ENCODE peak calls at places on chromosomes 1 and 21, in six cellular contexts. One of them, this sample, is unnamed.

GRCh38 chr1:36446261-36446660 is 4.0 kb downstream of the OSCP1 start:
- DNase-seq in M059J: no peak
- DNase-seq in GM23248: no peak
- DNase-seq in activated T-cell treated with anti-CD3 and anti-CD28 coated beads for 24 hours: no peak
- DNase-seq in CD8-positive, alpha-beta memory T cell: no peak
- DNase-seq in amygdala: no peak
- DNase-seq in this sample: no peak

GRCh38 chr1:246597340-246597739 is 31.1 kb downstream of the CNST start:
- DNase-seq in activated T-cell treated with anti-CD3 and anti-CD28 coated beads for 24 hours: no peak
- DNase-seq in GM23248: peak; percentile 96
- DNase-seq in amygdala: no peak
- DNase-seq in CD8-positive, alpha-beta memory T cell: no peak
- DNase-seq in M059J: peak; percentile 82
- DNase-seq in this sample: peak; percentile 47

GRCh38 chr1:214634267-214634666 is 31.3 kb downstream of the CENPF start:
- DNase-seq in amygdala: no peak
- DNase-seq in M059J: no peak
- DNase-seq in CD8-positive, alpha-beta memory T cell: no peak
- DNase-seq in GM23248: no peak
- DNase-seq in activated T-cell treated with anti-CD3 and anti-CD28 coated beads for 24 hours: no peak
- DNase-seq in this sample: no peak

GRCh38 chr1:247281001-247281574 is 25.2 kb downstream of the VN1R5 start:
- DNase-seq in CD8-positive, alpha-beta memory T cell: no peak
- DNase-seq in activated T-cell treated with anti-CD3 and anti-CD28 coated beads for 24 hours: no peak
- DNase-seq in GM23248: peak; percentile 15
- DNase-seq in M059J: peak; percentile 50
- DNase-seq in amygdala: no peak
- DNase-seq in this sample: no peak

GRCh38 chr1:97759078-97759477 is 161.8 kb downstream of the DPYD start:
- DNase-seq in CD8-positive, alpha-beta memory T cell: no peak
- DNase-seq in activated T-cell treated with anti-CD3 and anti-CD28 coated beads for 24 hours: no peak
- DNase-seq in amygdala: no peak
- DNase-seq in GM23248: peak; percentile 32
- DNase-seq in M059J: no peak
- DNase-seq in this sample: no peak

GRCh38 chr1:39508857-39509305 is 17.4 kb downstream of the BMP8A start:
- DNase-seq in amygdala: no peak
- DNase-seq in GM23248: no peak
- DNase-seq in CD8-positive, alpha-beta memory T cell: no peak
- DNase-seq in M059J: peak; percentile 83
- DNase-seq in activated T-cell treated with anti-CD3 and anti-CD28 coated beads for 24 hours: no peak
- DNase-seq in this sample: peak; percentile 45

GRCh38 chr1:18109058-18109755 is 1.6 kb downstream of the IGSF21 start:
- DNase-seq in GM23248: peak; percentile 24
- DNase-seq in CD8-positive, alpha-beta memory T cell: no peak
- DNase-seq in amygdala: no peak
- DNase-seq in M059J: peak; percentile 24
- DNase-seq in activated T-cell treated with anti-CD3 and anti-CD28 coated beads for 24 hours: no peak
- DNase-seq in this sample: no peak

GRCh38 chr1:180893614-180894013 is 19.1 kb upstream of the KIAA1614 start:
- DNase-seq in CD8-positive, alpha-beta memory T cell: no peak
- DNase-seq in M059J: no peak
- DNase-seq in activated T-cell treated with anti-CD3 and anti-CD28 coated beads for 24 hours: no peak
- DNase-seq in amygdala: no peak
- DNase-seq in GM23248: no peak
- DNase-seq in this sample: no peak

GRCh38 chr1:53408013-53408754 is 51.0 kb upstream of the DMRTB1 start:
- DNase-seq in amygdala: no peak
- DNase-seq in M059J: peak; percentile 50
- DNase-seq in GM23248: peak; percentile 61
- DNase-seq in activated T-cell treated with anti-CD3 and anti-CD28 coated beads for 24 hours: no peak
- DNase-seq in CD8-positive, alpha-beta memory T cell: no peak
- DNase-seq in this sample: no peak

GRCh38 chr1:92601044-92601443 is 114.3 kb upstream of the GFI1 start:
- DNase-seq in M059J: no peak
- DNase-seq in GM23248: no peak
- DNase-seq in amygdala: no peak
- DNase-seq in activated T-cell treated with anti-CD3 and anti-CD28 coated beads for 24 hours: no peak
- DNase-seq in CD8-positive, alpha-beta memory T cell: no peak
- DNase-seq in this sample: no peak

GRCh38 chr1:20485527-20486456 is at the start of gene CAMK2N1:
- DNase-seq in GM23248: peak; percentile 87
- DNase-seq in activated T-cell treated with anti-CD3 and anti-CD28 coated beads for 24 hours: peak; percentile 34
- DNase-seq in M059J: peak; percentile 56
- DNase-seq in CD8-positive, alpha-beta memory T cell: peak; percentile 53
- DNase-seq in amygdala: peak; percentile 79
- DNase-seq in this sample: peak; percentile 79

GRCh38 chr1:241639040-241639652 is 1.0 kb downstream of the CHML start:
- DNase-seq in activated T-cell treated with anti-CD3 and anti-CD28 coated beads for 24 hours: no peak
- DNase-seq in amygdala: no peak
- DNase-seq in GM23248: peak; percentile 32
- DNase-seq in CD8-positive, alpha-beta memory T cell: no peak
- DNase-seq in M059J: peak; percentile 55
- DNase-seq in this sample: peak; percentile 27

GRCh38 chr21:32246571-32246970 is 32.3 kb downstream of the MIS18A start:
- DNase-seq in amygdala: no peak
- DNase-seq in M059J: no peak
- DNase-seq in GM23248: no peak
- DNase-seq in CD8-positive, alpha-beta memory T cell: no peak
- DNase-seq in activated T-cell treated with anti-CD3 and anti-CD28 coated beads for 24 hours: no peak
- DNase-seq in this sample: no peak

GRCh38 chr1:167435484-167435883 is 82.8 kb downstream of the CD247 start:
- DNase-seq in activated T-cell treated with anti-CD3 and anti-CD28 coated beads for 24 hours: no peak
- DNase-seq in amygdala: no peak
- DNase-seq in CD8-positive, alpha-beta memory T cell: no peak
- DNase-seq in GM23248: no peak
- DNase-seq in M059J: no peak
- DNase-seq in this sample: no peak

GRCh38 chr1:235067396-235068154 is 61.1 kb downstream of the TOMM20 start:
- DNase-seq in amygdala: peak; percentile 50
- DNase-seq in GM23248: peak; percentile 100
- DNase-seq in activated T-cell treated with anti-CD3 and anti-CD28 coated beads for 24 hours: no peak
- DNase-seq in CD8-positive, alpha-beta memory T cell: no peak
- DNase-seq in M059J: peak; percentile 100
- DNase-seq in this sample: peak; percentile 100

GRCh38 chr1:112144738-112145426 is 155.4 kb upstream of the KCND3 start:
- DNase-seq in CD8-positive, alpha-beta memory T cell: no peak
- DNase-seq in amygdala: no peak
- DNase-seq in M059J: no peak
- DNase-seq in activated T-cell treated with anti-CD3 and anti-CD28 coated beads for 24 hours: no peak
- DNase-seq in GM23248: no peak
- DNase-seq in this sample: no peak

GRCh38 chr1:95534985-95535384 is 301.0 kb downstream of the RWDD3 start:
- DNase-seq in CD8-positive, alpha-beta memory T cell: no peak
- DNase-seq in M059J: no peak
- DNase-seq in activated T-cell treated with anti-CD3 and anti-CD28 coated beads for 24 hours: no peak
- DNase-seq in GM23248: no peak
- DNase-seq in amygdala: no peak
- DNase-seq in this sample: no peak

GRCh38 chr1:168391759-168392681 is 111.3 kb downstream of the TBX19 start:
- DNase-seq in CD8-positive, alpha-beta memory T cell: no peak
- DNase-seq in amygdala: no peak
- DNase-seq in activated T-cell treated with anti-CD3 and anti-CD28 coated beads for 24 hours: no peak
- DNase-seq in GM23248: no peak
- DNase-seq in M059J: peak; percentile 90
- DNase-seq in this sample: peak; percentile 60

GRCh38 chr1:179190861-179191260 is 38.6 kb downstream of the ABL2 start:
- DNase-seq in activated T-cell treated with anti-CD3 and anti-CD28 coated beads for 24 hours: no peak
- DNase-seq in amygdala: no peak
- DNase-seq in GM23248: no peak
- DNase-seq in M059J: no peak
- DNase-seq in CD8-positive, alpha-beta memory T cell: no peak
- DNase-seq in this sample: no peak

GRCh38 chr1:28313710-28314510 is 14.9 kb upstream of the MED18 start:
- DNase-seq in activated T-cell treated with anti-CD3 and anti-CD28 coated beads for 24 hours: no peak
- DNase-seq in M059J: peak; percentile 82
- DNase-seq in amygdala: no peak
- DNase-seq in CD8-positive, alpha-beta memory T cell: no peak
- DNase-seq in GM23248: peak; percentile 71
- DNase-seq in this sample: peak; percentile 77

GRCh38 chr1:228337711-228338520 is 68.7 kb downstream of the TRIM11 start:
- DNase-seq in amygdala: no peak
- DNase-seq in M059J: no peak
- DNase-seq in GM23248: no peak
- DNase-seq in activated T-cell treated with anti-CD3 and anti-CD28 coated beads for 24 hours: no peak
- DNase-seq in CD8-positive, alpha-beta memory T cell: peak; percentile 0
- DNase-seq in this sample: no peak

GRCh38 chr1:158037876-158038359 is 44.5 kb downstream of the KIRREL1 start:
- DNase-seq in M059J: peak; percentile 96
- DNase-seq in activated T-cell treated with anti-CD3 and anti-CD28 coated beads for 24 hours: no peak
- DNase-seq in CD8-positive, alpha-beta memory T cell: no peak
- DNase-seq in GM23248: peak; percentile 78
- DNase-seq in amygdala: no peak
- DNase-seq in this sample: peak; percentile 62

GRCh38 chr21:32141009-32141357 is 137.9 kb downstream of the MIS18A start:
- DNase-seq in GM23248: no peak
- DNase-seq in M059J: no peak
- DNase-seq in activated T-cell treated with anti-CD3 and anti-CD28 coated beads for 24 hours: no peak
- DNase-seq in CD8-positive, alpha-beta memory T cell: no peak
- DNase-seq in amygdala: no peak
- DNase-seq in this sample: no peak

GRCh38 chr1:224211262-224211962 is 28.4 kb downstream of the DEGS1 start:
- DNase-seq in amygdala: no peak
- DNase-seq in activated T-cell treated with anti-CD3 and anti-CD28 coated beads for 24 hours: no peak
- DNase-seq in CD8-positive, alpha-beta memory T cell: no peak
- DNase-seq in M059J: peak; percentile 48
- DNase-seq in GM23248: peak; percentile 78
- DNase-seq in this sample: peak; percentile 68

GRCh38 chr1:226131639-226132038 is 54.9 kb downstream of the ACBD3 start:
- DNase-seq in CD8-positive, alpha-beta memory T cell: no peak
- DNase-seq in amygdala: no peak
- DNase-seq in M059J: no peak
- DNase-seq in activated T-cell treated with anti-CD3 and anti-CD28 coated beads for 24 hours: no peak
- DNase-seq in GM23248: no peak
- DNase-seq in this sample: no peak

GRCh38 chr1:27301582-27302199 is 20.3 kb upstream of the TMEM222 start:
- DNase-seq in CD8-positive, alpha-beta memory T cell: no peak
- DNase-seq in amygdala: no peak
- DNase-seq in M059J: no peak
- DNase-seq in GM23248: no peak
- DNase-seq in activated T-cell treated with anti-CD3 and anti-CD28 coated beads for 24 hours: no peak
- DNase-seq in this sample: no peak

GRCh38 chr21:31623664-31624063 is 35.8 kb upstream of the SOD1 start:
- DNase-seq in GM23248: no peak
- DNase-seq in M059J: peak; percentile 13
- DNase-seq in activated T-cell treated with anti-CD3 and anti-CD28 coated beads for 24 hours: no peak
- DNase-seq in CD8-positive, alpha-beta memory T cell: no peak
- DNase-seq in amygdala: no peak
- DNase-seq in this sample: no peak

GRCh38 chr1:30598571-30599114 is 124.7 kb downstream of the MATN1 start:
- DNase-seq in GM23248: no peak
- DNase-seq in CD8-positive, alpha-beta memory T cell: no peak
- DNase-seq in activated T-cell treated with anti-CD3 and anti-CD28 coated beads for 24 hours: no peak
- DNase-seq in M059J: no peak
- DNase-seq in amygdala: no peak
- DNase-seq in this sample: no peak

GRCh38 chr1:231885209-231885854 is 258.7 kb downstream of the DISC1 start:
- DNase-seq in GM23248: no peak
- DNase-seq in amygdala: no peak
- DNase-seq in M059J: peak; percentile 84
- DNase-seq in CD8-positive, alpha-beta memory T cell: no peak
- DNase-seq in activated T-cell treated with anti-CD3 and anti-CD28 coated beads for 24 hours: no peak
- DNase-seq in this sample: no peak

GRCh38 chr1:33420870-33421775 is 9.8 kb downstream of the PHC2 start:
- DNase-seq in CD8-positive, alpha-beta memory T cell: no peak
- DNase-seq in amygdala: no peak
- DNase-seq in M059J: peak; percentile 70
- DNase-seq in GM23248: peak; percentile 66
- DNase-seq in activated T-cell treated with anti-CD3 and anti-CD28 coated beads for 24 hours: no peak
- DNase-seq in this sample: no peak

GRCh38 chr1:68481041-68481440 is 15.8 kb downstream of the DEPDC1 start:
- DNase-seq in activated T-cell treated with anti-CD3 and anti-CD28 coated beads for 24 hours: no peak
- DNase-seq in GM23248: no peak
- DNase-seq in amygdala: no peak
- DNase-seq in M059J: no peak
- DNase-seq in CD8-positive, alpha-beta memory T cell: no peak
- DNase-seq in this sample: no peak

GRCh38 chr21:42112857-42113256 is 41.7 kb downstream of the UMODL1 start:
- DNase-seq in amygdala: no peak
- DNase-seq in GM23248: peak; percentile 17
- DNase-seq in M059J: peak; percentile 48
- DNase-seq in CD8-positive, alpha-beta memory T cell: no peak
- DNase-seq in activated T-cell treated with anti-CD3 and anti-CD28 coated beads for 24 hours: no peak
- DNase-seq in this sample: no peak

GRCh38 chr1:205800470-205800869 is 12.5 kb downstream of the SLC41A1 start:
- DNase-seq in CD8-positive, alpha-beta memory T cell: no peak
- DNase-seq in amygdala: no peak
- DNase-seq in M059J: no peak
- DNase-seq in GM23248: no peak
- DNase-seq in activated T-cell treated with anti-CD3 and anti-CD28 coated beads for 24 hours: no peak
- DNase-seq in this sample: no peak

GRCh38 chr1:168089326-168089978 is 47.3 kb downstream of the GPR161 start:
- DNase-seq in activated T-cell treated with anti-CD3 and anti-CD28 coated beads for 24 hours: no peak
- DNase-seq in M059J: peak; percentile 14
- DNase-seq in GM23248: no peak
- DNase-seq in amygdala: no peak
- DNase-seq in CD8-positive, alpha-beta memory T cell: no peak
- DNase-seq in this sample: no peak

GRCh38 chr1:177472567-177472966 is 301.8 kb downstream of the BRINP2 start:
- DNase-seq in CD8-positive, alpha-beta memory T cell: no peak
- DNase-seq in M059J: no peak
- DNase-seq in activated T-cell treated with anti-CD3 and anti-CD28 coated beads for 24 hours: no peak
- DNase-seq in amygdala: no peak
- DNase-seq in GM23248: no peak
- DNase-seq in this sample: peak; percentile 55

This sample was measured in mammary epithelial cell.